ENCODE peak calls at places on chromosome X, in seven cellular contexts. One of them, this sample, is unnamed.

GRCh38 chrX:131617182-131617581 is 73.3 kb downstream of the OR13H1 start:
- DNase-seq in iris pigment epithelial cell: peak; percentile 7
- DNase-seq in activated effector memory CD4-positive, alpha-beta T cell treated with Interleukin-2 at 50 U/mL for 16 hours: no peak
- DNase-seq in stromal cell of bone marrow: peak; percentile 76
- DNase-seq in mesendoderm: no peak
- DNase-seq in adipocyte: no peak
- DNase-seq in heart right ventricle: no peak
- DNase-seq in this sample: no peak

GRCh38 chrX:22110729-22111494 is 78.8 kb downstream of the PHEX start:
- DNase-seq in adipocyte: no peak
- DNase-seq in activated effector memory CD4-positive, alpha-beta T cell treated with Interleukin-2 at 50 U/mL for 16 hours: no peak
- DNase-seq in iris pigment epithelial cell: peak; percentile 21
- DNase-seq in heart right ventricle: no peak
- DNase-seq in mesendoderm: no peak
- DNase-seq in stromal cell of bone marrow: no peak
- DNase-seq in this sample: no peak

GRCh38 chrX:148573119-148573518 is 72.7 kb downstream of the AFF2 start:
- DNase-seq in adipocyte: no peak
- DNase-seq in mesendoderm: peak; percentile 60
- DNase-seq in iris pigment epithelial cell: no peak
- DNase-seq in stromal cell of bone marrow: no peak
- DNase-seq in activated effector memory CD4-positive, alpha-beta T cell treated with Interleukin-2 at 50 U/mL for 16 hours: no peak
- DNase-seq in heart right ventricle: no peak
- DNase-seq in this sample: no peak

GRCh38 chrX:81866873-81867272 is 665.0 kb downstream of the SH3BGRL start:
- DNase-seq in heart right ventricle: no peak
- DNase-seq in iris pigment epithelial cell: no peak
- DNase-seq in mesendoderm: no peak
- DNase-seq in stromal cell of bone marrow: no peak
- DNase-seq in adipocyte: no peak
- DNase-seq in activated effector memory CD4-positive, alpha-beta T cell treated with Interleukin-2 at 50 U/mL for 16 hours: no peak
- DNase-seq in this sample: no peak

GRCh38 chrX:87409113-87409841 is 108.3 kb upstream of the KLHL4 start:
- DNase-seq in activated effector memory CD4-positive, alpha-beta T cell treated with Interleukin-2 at 50 U/mL for 16 hours: no peak
- DNase-seq in heart right ventricle: peak; percentile 24
- DNase-seq in adipocyte: no peak
- DNase-seq in stromal cell of bone marrow: peak; percentile 59
- DNase-seq in iris pigment epithelial cell: peak; percentile 90
- DNase-seq in mesendoderm: peak; percentile 6
- DNase-seq in this sample: no peak

GRCh38 chrX:2691543-2692220 is 587 bp downstream of the CD99 start:
- DNase-seq in stromal cell of bone marrow: no peak
- DNase-seq in heart right ventricle: peak; percentile 74
- DNase-seq in activated effector memory CD4-positive, alpha-beta T cell treated with Interleukin-2 at 50 U/mL for 16 hours: no peak
- DNase-seq in iris pigment epithelial cell: peak; percentile 56
- DNase-seq in adipocyte: peak; percentile 76
- DNase-seq in mesendoderm: peak; percentile 57
- DNase-seq in this sample: no peak

GRCh38 chrX:18149454-18149853 is 71.2 kb downstream of the BEND2 start:
- DNase-seq in adipocyte: no peak
- DNase-seq in mesendoderm: peak; percentile 54
- DNase-seq in heart right ventricle: no peak
- DNase-seq in activated effector memory CD4-positive, alpha-beta T cell treated with Interleukin-2 at 50 U/mL for 16 hours: no peak
- DNase-seq in stromal cell of bone marrow: no peak
- DNase-seq in iris pigment epithelial cell: no peak
- DNase-seq in this sample: no peak

GRCh38 chrX:18701621-18702361 is 5.7 kb upstream of the PPEF1 start:
- DNase-seq in iris pigment epithelial cell: peak; percentile 12
- DNase-seq in heart right ventricle: peak; percentile 38
- DNase-seq in adipocyte: no peak
- DNase-seq in activated effector memory CD4-positive, alpha-beta T cell treated with Interleukin-2 at 50 U/mL for 16 hours: no peak
- DNase-seq in mesendoderm: no peak
- DNase-seq in stromal cell of bone marrow: no peak
- DNase-seq in this sample: no peak

GRCh38 chrX:13638021-13638420 is 14.9 kb upstream of the TCEANC start:
- DNase-seq in mesendoderm: no peak
- DNase-seq in stromal cell of bone marrow: no peak
- DNase-seq in adipocyte: no peak
- DNase-seq in iris pigment epithelial cell: no peak
- DNase-seq in heart right ventricle: no peak
- DNase-seq in activated effector memory CD4-positive, alpha-beta T cell treated with Interleukin-2 at 50 U/mL for 16 hours: no peak
- DNase-seq in this sample: no peak

GRCh38 chrX:43604753-43605152 is 51.3 kb upstream of the MAOA start:
- DNase-seq in stromal cell of bone marrow: no peak
- DNase-seq in heart right ventricle: no peak
- DNase-seq in adipocyte: no peak
- DNase-seq in mesendoderm: no peak
- DNase-seq in activated effector memory CD4-positive, alpha-beta T cell treated with Interleukin-2 at 50 U/mL for 16 hours: no peak
- DNase-seq in iris pigment epithelial cell: no peak
- DNase-seq in this sample: no peak

GRCh38 chrX:41491267-41492004 is 44.3 kb downstream of the NYX start:
- DNase-seq in stromal cell of bone marrow: peak; percentile 75
- DNase-seq in adipocyte: peak; percentile 80
- DNase-seq in activated effector memory CD4-positive, alpha-beta T cell treated with Interleukin-2 at 50 U/mL for 16 hours: no peak
- DNase-seq in iris pigment epithelial cell: peak; percentile 95
- DNase-seq in heart right ventricle: no peak
- DNase-seq in mesendoderm: peak; percentile 93
- DNase-seq in this sample: no peak

GRCh38 chrX:130097507-130098201 is 12.6 kb downstream of the ELF4 start:
- DNase-seq in heart right ventricle: peak; percentile 23
- DNase-seq in adipocyte: no peak
- DNase-seq in stromal cell of bone marrow: no peak
- DNase-seq in activated effector memory CD4-positive, alpha-beta T cell treated with Interleukin-2 at 50 U/mL for 16 hours: peak; percentile 33
- DNase-seq in mesendoderm: peak; percentile 41
- DNase-seq in iris pigment epithelial cell: no peak
- DNase-seq in this sample: no peak

GRCh38 chrX:49260221-49260985 is 4.1 kb downstream of the FOXP3 start:
- DNase-seq in adipocyte: no peak
- DNase-seq in heart right ventricle: no peak
- DNase-seq in stromal cell of bone marrow: no peak
- DNase-seq in iris pigment epithelial cell: no peak
- DNase-seq in activated effector memory CD4-positive, alpha-beta T cell treated with Interleukin-2 at 50 U/mL for 16 hours: no peak
- DNase-seq in mesendoderm: no peak
- DNase-seq in this sample: no peak

GRCh38 chrX:64975491-64975890 is 759 bp downstream of the ZC4H2 start:
- DNase-seq in stromal cell of bone marrow: no peak
- DNase-seq in adipocyte: peak; percentile 58
- DNase-seq in iris pigment epithelial cell: peak; percentile 5
- DNase-seq in mesendoderm: peak; percentile 68
- DNase-seq in activated effector memory CD4-positive, alpha-beta T cell treated with Interleukin-2 at 50 U/mL for 16 hours: peak; percentile 0
- DNase-seq in heart right ventricle: peak; percentile 15
- DNase-seq in this sample: peak; percentile 7

GRCh38 chrX:150907474-150907873 is 9.0 kb upstream of the CD99L2 start:
- DNase-seq in adipocyte: no peak
- DNase-seq in iris pigment epithelial cell: no peak
- DNase-seq in mesendoderm: no peak
- DNase-seq in activated effector memory CD4-positive, alpha-beta T cell treated with Interleukin-2 at 50 U/mL for 16 hours: no peak
- DNase-seq in stromal cell of bone marrow: no peak
- DNase-seq in heart right ventricle: peak; percentile 30
- DNase-seq in this sample: no peak

GRCh38 chrX:93419642-93420041 is 253.7 kb downstream of the NAP1L3 start:
- DNase-seq in iris pigment epithelial cell: no peak
- DNase-seq in heart right ventricle: no peak
- DNase-seq in adipocyte: no peak
- DNase-seq in mesendoderm: peak; percentile 27
- DNase-seq in stromal cell of bone marrow: no peak
- DNase-seq in activated effector memory CD4-positive, alpha-beta T cell treated with Interleukin-2 at 50 U/mL for 16 hours: no peak
- DNase-seq in this sample: no peak

GRCh38 chrX:110125435-110125834 is 122.5 kb downstream of the TMEM164 start:
- DNase-seq in adipocyte: peak; percentile 10
- DNase-seq in stromal cell of bone marrow: no peak
- DNase-seq in activated effector memory CD4-positive, alpha-beta T cell treated with Interleukin-2 at 50 U/mL for 16 hours: no peak
- DNase-seq in iris pigment epithelial cell: no peak
- DNase-seq in heart right ventricle: no peak
- DNase-seq in mesendoderm: peak; percentile 44
- DNase-seq in this sample: no peak

GRCh38 chrX:1661922-1662221 is 47.0 kb downstream of the ASMT start:
- DNase-seq in adipocyte: no peak
- DNase-seq in iris pigment epithelial cell: no peak
- DNase-seq in activated effector memory CD4-positive, alpha-beta T cell treated with Interleukin-2 at 50 U/mL for 16 hours: no peak
- DNase-seq in heart right ventricle: no peak
- DNase-seq in mesendoderm: no peak
- DNase-seq in stromal cell of bone marrow: no peak
- DNase-seq in this sample: no peak